ENCODE peak calls at places on chromosomes 2 and 18, in eight cellular contexts. O is GM23248, C is neural progenitor cell, K is astrocyte, Q is PC-3, S is MM.1S, I is HCT116, X is keratinocyte. B is an unnamed sample.

GRCh38 chr2:180607501-180608060 is 372.8 kb upstream of the UBE2E3 start:
- DNase-seq in Q (no peak), O (no peak), C (no peak), X (no peak), S (no peak), K (no peak), I (no peak), B (peak)

GRCh38 chr18:75844102-75844604 is 416.6 kb upstream of the SMIM21 start:
- DNase-seq in O (no peak), K (no peak), I (no peak), Q (no peak), S (no peak), C (no peak), X (no peak), B (peak)

GRCh38 chr2:202109737-202110184 is 36.7 kb downstream of the KIAA2012 start:
- DNase-seq in X (no peak), Q (no peak), K (peak), O (peak), C (peak), I (no peak), S (no peak), B (no peak)

GRCh38 chr2:152433814-152434213 is 98.8 kb downstream of the FMNL2 start:
- DNase-seq in O (no peak), Q (no peak), K (no peak), I (no peak), S (no peak), C (no peak), X (no peak), B (no peak)

GRCh38 chr2:159760321-159760720 is 37.7 kb downstream of the CD302 start:
- DNase-seq in K (no peak), X (no peak), C (no peak), I (no peak), Q (no peak), S (no peak), O (peak), B (no peak)

GRCh38 chr2:196335238-196335637 is 163.9 kb upstream of the STK17B start:
- DNase-seq in X (no peak), Q (peak), S (no peak), C (no peak), O (peak), K (peak), I (no peak), B (no peak)

GRCh38 chr2:169013628-169014026 is 17.5 kb downstream of the ABCB11 start:
- DNase-seq in I (no peak), K (no peak), C (no peak), X (no peak), O (no peak), S (no peak), Q (no peak), B (no peak)

GRCh38 chr2:207530160-207531023 is 630 bp downstream of the CREB1 start:
- DNase-seq in K (no peak), S (peak), X (no peak), C (peak), O (peak), Q (peak), I (no peak), B (peak)

GRCh38 chr2:273338-273737 is 8.6 kb downstream of the ACP1 start:
- DNase-seq in K (no peak), Q (no peak), X (no peak), C (no peak), S (no peak), I (no peak), O (no peak), B (no peak)

GRCh38 chr18:31801078-31801477 is 40.4 kb upstream of the SLC25A52 start:
- DNase-seq in X (no peak), O (no peak), C (no peak), Q (no peak), K (no peak), S (no peak), I (no peak), B (no peak)

GRCh38 chr2:43000242-43001054 is 208.1 kb upstream of the HAAO start:
- DNase-seq in C (no peak), K (no peak), X (peak), I (no peak), Q (no peak), O (no peak), S (no peak), B (no peak)

GRCh38 chr18:44958450-44958849 is 277.8 kb downstream of the SETBP1 start:
- DNase-seq in X (no peak), K (peak), C (no peak), O (peak), I (no peak), Q (peak), S (no peak), B (no peak)

GRCh38 chr2:70574102-70574501 is 20.5 kb upstream of the TGFA start:
- DNase-seq in C (no peak), Q (no peak), I (no peak), K (no peak), S (no peak), X (no peak), O (no peak), B (no peak)

GRCh38 chr18:58161659-58162058 is 117.6 kb downstream of the NEDD4L start:
- DNase-seq in O (no peak), Q (no peak), X (no peak), I (peak), S (no peak), C (peak), K (peak), B (no peak)

GRCh38 chr2:181655519-181655918 is 1.4 kb downstream of the CERKL start:
- DNase-seq in C (no peak), I (no peak), O (no peak), K (no peak), Q (no peak), S (no peak), X (no peak), B (no peak)

GRCh38 chr2:219219113-219219696 is 447 bp upstream of the ABCB6 start:
- DNase-seq in Q (no peak), I (no peak), O (no peak), X (no peak), K (no peak), S (no peak), C (peak), B (no peak)

GRCh38 chr2:172307800-172308199 is 119.6 kb upstream of the ITGA6 start:
- DNase-seq in X (no peak), O (peak), K (peak), C (no peak), Q (no peak), S (no peak), I (no peak), B (no peak)

GRCh38 chr2:119491776-119492525 is 32.3 kb downstream of the SCTR start:
- DNase-seq in C (no peak), I (peak), K (peak), O (peak), S (no peak), X (peak), Q (peak), B (peak)

GRCh38 chr2:73272270-73272669 is 12.0 kb downstream of the FBXO41 start:
- DNase-seq in I (no peak), O (no peak), C (peak), S (no peak), Q (no peak), K (no peak), X (no peak), B (no peak)

GRCh38 chr2:145258903-145259579 is 739.1 kb upstream of the ZEB2 start:
- DNase-seq in S (no peak), X (no peak), K (peak), I (no peak), C (no peak), Q (no peak), O (peak), B (no peak)

GRCh38 chr2:118750959-118751565 is 96.4 kb downstream of the EN1 start:
- DNase-seq in X (peak), S (no peak), Q (peak), I (no peak), K (peak), O (peak), C (no peak), B (no peak)

GRCh38 chr18:9362869-9363268 is 28.3 kb downstream of the TWSG1 start:
- DNase-seq in C (no peak), S (no peak), O (no peak), I (no peak), Q (peak), K (peak), X (no peak), B (peak)

DNA sequence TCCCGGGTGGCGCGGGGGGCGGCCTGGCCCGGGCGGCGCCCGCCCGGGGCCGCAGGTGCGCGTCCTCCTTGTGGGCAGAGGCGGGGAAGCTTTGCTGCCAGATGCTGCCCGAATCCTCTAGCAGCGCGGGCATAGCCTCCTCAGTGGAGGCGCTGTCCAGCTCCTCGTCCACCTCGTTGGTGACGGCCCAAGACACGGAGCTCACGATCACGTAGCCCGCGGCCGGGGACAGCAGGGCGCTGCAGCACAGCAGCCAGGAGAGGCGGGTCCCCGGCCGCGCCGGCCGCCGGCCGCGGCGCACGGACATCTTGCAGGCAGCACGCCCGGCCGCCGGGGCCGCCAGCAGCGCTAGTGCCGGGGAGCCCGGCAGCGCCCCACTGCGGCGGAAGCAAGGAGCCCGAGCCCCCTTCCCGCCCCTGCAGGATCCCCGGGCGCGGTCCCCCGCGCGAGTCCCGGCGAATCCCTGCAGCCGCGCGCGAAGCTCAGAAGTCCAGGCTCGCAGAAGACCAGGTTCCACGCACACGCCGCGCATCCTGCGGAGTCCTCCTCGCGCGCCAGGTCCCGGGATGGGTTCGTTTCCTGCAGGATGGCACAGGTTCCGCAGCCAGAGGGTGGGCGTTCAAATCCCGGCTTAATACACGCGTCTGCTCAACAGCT is at the start of gene CREG2:
- DNase-seq in C (peak), K (peak), I (peak), O (peak), X (no peak), S (no peak), Q (peak), B (peak)
- TF ChIP-seq EZH2 in C (peak), K (peak), I (no peak), O (no peak), X (no peak), S (no peak), Q (no peak), B (no peak)

GRCh38 chr18:72672364-72673151 is 128.4 kb upstream of the CBLN2 start:
- DNase-seq in C (peak), K (peak), X (no peak), I (no peak), S (peak), O (peak), Q (peak), B (peak)
- H2AFZ ChIP-seq in C (peak), K (no peak), X (no peak), I (no peak), S (peak), O (no peak), Q (no peak), B (no peak)

DNA sequence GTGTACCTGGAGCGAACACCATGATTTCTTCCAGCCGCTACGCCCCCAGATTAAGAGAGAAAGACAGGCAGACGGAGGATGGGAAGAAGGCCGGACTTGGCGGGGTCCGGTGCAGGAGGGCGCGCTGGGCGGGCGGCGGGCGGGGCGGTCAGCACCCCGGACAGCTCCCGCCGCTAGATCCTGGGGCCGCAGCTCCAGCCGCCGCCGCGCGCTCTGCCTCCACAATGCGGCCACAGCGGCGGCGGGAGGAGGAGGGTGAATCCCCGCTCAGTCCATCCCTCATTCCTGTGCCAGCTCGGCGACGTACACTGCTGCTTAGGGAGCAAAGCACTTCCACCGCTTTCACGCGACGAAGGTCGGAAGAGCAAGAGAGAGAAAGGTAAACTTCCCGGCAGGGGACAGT is at the start of gene AKAIN1:
- DNase-seq in Q (no peak), I (no peak), O (peak), X (no peak), C (peak), S (no peak), K (peak), B (peak)
- TF ChIP-seq EZH2 in Q (no peak), I (no peak), O (no peak), X (no peak), C (peak), S (no peak), K (peak), B (peak)

GRCh38 chr2:157923598-157923997 is 47.5 kb upstream of the ACVR1 start:
- DNase-seq in I (no peak), O (no peak), S (no peak), Q (no peak), K (no peak), X (no peak), C (no peak), B (no peak)

GRCh38 chr2:157919181-157919580 is 43.1 kb upstream of the ACVR1 start:
- DNase-seq in O (no peak), K (no peak), Q (no peak), I (no peak), X (no peak), C (no peak), S (no peak), B (no peak)

GRCh38 chr2:157922341-157922740 is 46.2 kb upstream of the ACVR1 start:
- DNase-seq in K (no peak), S (no peak), Q (no peak), X (no peak), O (no peak), I (no peak), C (no peak), B (no peak)

GRCh38 chr2:157922815-157923214 is 46.7 kb upstream of the ACVR1 start:
- DNase-seq in K (no peak), I (no peak), S (no peak), O (peak), Q (no peak), X (no peak), C (no peak), B (no peak)

DNA sequence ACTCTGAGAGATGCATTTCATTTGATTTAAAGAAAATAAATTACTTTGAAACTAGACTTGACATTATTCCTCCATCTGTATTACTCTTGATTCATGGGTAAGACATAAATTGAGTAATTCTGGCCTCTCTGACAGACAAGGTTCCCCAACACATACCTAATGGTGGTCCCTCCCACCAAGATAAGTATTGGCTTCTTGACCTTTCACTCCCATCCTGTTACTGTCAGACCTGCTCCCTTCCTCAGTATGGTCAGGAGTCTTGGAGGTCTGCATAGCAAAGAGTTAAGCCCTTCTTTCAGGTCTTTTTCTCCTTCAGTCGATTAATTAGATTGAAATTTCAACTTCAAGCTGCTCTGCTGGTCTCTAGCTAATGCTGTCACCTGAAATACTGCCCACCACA is 42.2 kb upstream of the ACVR1 start:
- DNase-seq in Q (no peak), X (no peak), K (no peak), I (no peak), C (no peak), S (no peak), O (no peak), B (no peak)
- H2AFZ ChIP-seq in Q (no peak), X (no peak), K (no peak), I (no peak), C (no peak), S (no peak), O (no peak), B (no peak)

DNA sequence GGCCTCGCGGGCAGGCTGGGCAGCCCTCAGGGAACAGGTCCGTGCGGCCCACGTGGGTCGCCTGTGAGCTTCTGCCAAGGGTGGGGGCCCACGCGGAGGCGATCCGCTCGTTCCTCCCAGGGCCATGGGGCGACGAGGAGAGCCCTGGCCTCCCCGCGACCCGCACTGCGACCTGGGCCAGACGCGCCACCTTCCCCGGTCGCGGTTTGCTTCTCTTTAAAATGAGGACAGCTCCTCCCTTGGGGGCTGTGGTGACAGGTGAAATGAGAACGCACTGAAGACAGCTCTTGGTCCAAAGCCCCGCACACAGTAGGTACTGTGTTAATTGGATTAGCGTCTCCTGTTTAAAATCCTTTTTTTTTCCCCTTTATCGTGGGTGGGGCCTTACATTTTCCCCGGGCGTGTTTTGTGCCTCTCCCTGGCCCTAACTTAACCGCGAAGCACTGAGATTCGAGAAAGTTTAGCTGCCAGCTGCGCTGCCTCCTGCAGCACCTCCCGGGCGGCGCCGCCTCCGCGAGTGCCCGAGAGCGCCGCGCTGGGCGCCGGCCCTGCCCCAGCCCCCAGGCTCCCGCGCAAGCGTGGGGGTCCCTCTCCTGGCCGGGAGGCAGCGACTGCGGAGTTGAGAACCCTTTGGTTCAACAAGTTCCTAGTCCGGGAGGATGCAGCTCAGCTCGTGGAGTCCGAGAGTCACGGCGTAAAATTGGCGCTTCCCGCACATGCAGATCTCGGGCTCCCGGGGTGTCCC is 1.1 kb downstream of the HPCAL1 start:
- DNase-seq in Q (peak), S (peak), K (no peak), O (peak), C (peak), I (no peak), X (no peak), B (peak)
- TF ChIP-seq EZH2 in Q (no peak), S (no peak), K (no peak), O (no peak), C (peak), I (no peak), X (no peak), B (no peak)

GRCh38 chr18:72866572-72866900 is 1.3 kb downstream of the NETO1 start:
- DNase-seq in X (no peak), S (no peak), O (no peak), I (no peak), Q (peak), K (no peak), C (no peak), B (no peak)

GRCh38 chr18:72868666-72869661 is 1.2 kb upstream of the NETO1 start:
- DNase-seq in S (no peak), Q (no peak), K (no peak), C (peak), O (no peak), I (no peak), X (no peak), B (no peak)

GRCh38 chr18:72869786-72870185 is 2.0 kb upstream of the NETO1 start:
- DNase-seq in Q (no peak), S (no peak), C (peak), O (no peak), K (no peak), I (no peak), X (no peak), B (no peak)

GRCh38 chr18:72866901-72867701 is 686 bp downstream of the NETO1 start:
- DNase-seq in X (no peak), C (peak), S (no peak), O (no peak), K (no peak), I (no peak), Q (no peak), B (no peak)

GRCh38 chr18:72867721-72868665 is at the start of gene NETO1:
- DNase-seq in C (peak), X (no peak), O (no peak), S (no peak), Q (peak), K (no peak), I (no peak), B (no peak)
- H2AFZ ChIP-seq in C (peak), X (peak), O (no peak), S (no peak), Q (peak), K (peak), I (no peak), B (peak)